ENCODE peak calls at places on chromosomes 5 and 9, in ten cellular contexts. C is heart right ventricle, P is aorta, N is left ventricle myocardium inferior, A is transverse colon, U is uterus, H is neural progenitor cell, X is spleen, Q is GM23338, S is OCI-LY7. R is an unnamed sample. For H3K4me1, the result is how much of the 10 kb centered on the place peaks cover.

GRCh38 chr5:7745882-7746735 is 104.8 kb downstream of the CFAP90 start:
- DNase-seq in C (peak), N (peak), U (peak), X (no peak), H (peak), A (peak), Q (peak), P (peak), S (peak), R (peak)

GRCh38 chr9:20940447-20941176 is 90.8 kb downstream of the HACD4 start:
- DNase-seq in Q (no peak), P (no peak), A (no peak), X (no peak), C (no peak), H (no peak), U (no peak), S (no peak), N (no peak), R (no peak)

GRCh38 chr5:76216748-76217147 is 133.6 kb downstream of the SV2C start:
- DNase-seq in S (no peak), C (no peak), U (no peak), X (no peak), H (no peak), Q (no peak), N (no peak), P (no peak), A (no peak), R (no peak)

GRCh38 chr9:35813434-35814105 is 1.3 kb downstream of the HINT2 start:
- DNase-seq in H (peak), S (peak), Q (peak), X (no peak), A (no peak), N (no peak), U (no peak), C (no peak), P (no peak), R (no peak)

GRCh38 chr9:95045751-95046150 is 271.8 kb downstream of the FANCC start:
- DNase-seq in U (no peak), N (no peak), A (no peak), Q (peak), C (no peak), X (no peak), H (peak), P (no peak), S (no peak), R (no peak)

GRCh38 chr9:129885018-129885669 is 49.9 kb downstream of the USP20 start:
- DNase-seq in A (peak), X (peak), N (no peak), P (peak), C (peak), S (peak), H (peak), U (peak), Q (peak), R (peak)

GRCh38 chr9:113131689-113132151 is 19.1 kb upstream of the SLC31A2 start:
- DNase-seq in S (peak), Q (peak), U (no peak), P (no peak), X (no peak), A (no peak), C (no peak), N (no peak), H (peak), R (no peak)

GRCh38 chr5:97006454-97006853 is 70.6 kb downstream of the LNPEP start:
- DNase-seq in S (no peak), Q (no peak), N (no peak), U (no peak), A (no peak), X (no peak), P (no peak), H (no peak), C (no peak), R (no peak)

GRCh38 chr5:38666668-38667498 is 110.4 kb upstream of the LIFR start:
- DNase-seq in N (peak), P (no peak), X (no peak), S (peak), Q (peak), A (no peak), C (peak), U (no peak), H (peak), R (peak)

GRCh38 chr5:60177596-60177995 is 284.1 kb upstream of the PDE4D start:
- DNase-seq in Q (no peak), A (no peak), H (no peak), C (no peak), U (no peak), X (no peak), N (no peak), P (no peak), S (no peak), R (no peak)

GRCh38 chr5:108003178-108003577 is 332.4 kb upstream of the EFNA5 start:
- DNase-seq in A (no peak), P (no peak), H (no peak), X (no peak), N (no peak), S (peak), C (no peak), Q (no peak), U (no peak), R (no peak)

GRCh38 chr5:169268019-169268418 is 32.9 kb downstream of the SLIT3 start:
- DNase-seq in A (no peak), Q (no peak), P (no peak), H (no peak), X (no peak), U (no peak), N (no peak), S (no peak), C (no peak), R (no peak)

GRCh38 chr5:33273985-33274384 is 166.8 kb upstream of the TARS1 start:
- DNase-seq in C (no peak), N (no peak), A (no peak), Q (no peak), H (no peak), P (no peak), X (no peak), S (no peak), U (no peak), R (no peak)

GRCh38 chr9:19788152-19788551 is 685 bp downstream of the SLC24A2 start:
- DNase-seq in C (no peak), X (no peak), H (peak), S (no peak), A (no peak), N (no peak), U (no peak), Q (peak), P (no peak), R (no peak)

GRCh38 chr9:91659529-91660294 is 236.1 kb upstream of the NFIL3 start:
- DNase-seq in X (no peak), C (no peak), H (peak), U (no peak), N (no peak), S (no peak), P (no peak), A (no peak), Q (peak), R (no peak)

GRCh38 chr9:7536310-7536939 is 263.2 kb downstream of the DMAC1 start:
- DNase-seq in S (peak), N (no peak), U (no peak), X (no peak), H (peak), Q (peak), P (peak), C (peak), A (peak), R (peak)

GRCh38 chr5:126808619-126809018 is 31.7 kb downstream of the LMNB1 start:
- DNase-seq in X (no peak), H (peak), Q (peak), U (no peak), C (no peak), A (no peak), N (no peak), P (no peak), S (peak), R (no peak)

GRCh38 chr9:136324501-136325300 is 2.6 kb upstream of the GPSM1 start:
- DNase-seq in Q (no peak), S (no peak), N (peak), H (peak), X (no peak), C (peak), P (no peak), U (no peak), A (no peak), R (peak)

GRCh38 chr5:173324115-173325001 is 3.9 kb downstream of the STC2 start:
- DNase-seq in Q (no peak), P (peak), H (peak), N (peak), X (peak), A (peak), S (no peak), U (peak), C (peak), R (peak)

GRCh38 chr9:2012347-2012746 is 2.8 kb upstream of the SMARCA2 start:
- DNase-seq in U (no peak), N (no peak), S (no peak), P (no peak), Q (no peak), A (no peak), X (no peak), H (no peak), C (no peak), R (no peak)

GRCh38 chr5:2653991-2654390 is 97.5 kb downstream of the IRX2 start:
- DNase-seq in C (no peak), N (no peak), Q (no peak), H (no peak), U (no peak), X (no peak), S (no peak), A (no peak), P (no peak), R (no peak)

GRCh38 chr5:36696059-36696673 is 89.8 kb downstream of the SLC1A3 start:
- DNase-seq in A (peak), P (peak), U (peak), X (no peak), Q (peak), N (peak), H (peak), S (peak), C (peak), R (peak)

GRCh38 chr5:138275379-138275782 is 960 bp upstream of the GFRA3 start:
- DNase-seq in X (no peak), C (no peak), N (no peak), U (no peak), Q (peak), H (no peak), S (no peak), A (no peak), P (no peak), R (no peak)

GRCh38 chr5:151023651-151024050 is 3.3 kb downstream of the GPX3 start:
- DNase-seq in U (no peak), X (no peak), S (no peak), Q (no peak), A (peak), N (peak), H (no peak), C (peak), P (peak), R (peak)

GRCh38 chr9:136297016-136297691 is 6.7 kb downstream of the CCDC187 start:
- DNase-seq in N (no peak), Q (no peak), A (peak), C (peak), U (no peak), S (no peak), X (no peak), H (no peak), P (peak), R (peak)

GRCh38 chr9:75230469-75230868 is 142.2 kb downstream of the OSTF1 start:
- DNase-seq in N (no peak), H (no peak), C (no peak), S (no peak), P (no peak), A (no peak), U (no peak), Q (no peak), X (no peak), R (no peak)

GRCh38 chr9:75228893-75229292 is 140.6 kb downstream of the OSTF1 start:
- DNase-seq in X (no peak), A (peak), N (no peak), S (no peak), C (no peak), Q (no peak), U (no peak), H (no peak), P (no peak), R (no peak)

GRCh38 chr9:75226403-75227139 is 138.3 kb downstream of the OSTF1 start:
- DNase-seq in Q (peak), X (no peak), C (no peak), H (no peak), A (no peak), U (no peak), N (no peak), P (no peak), S (no peak), R (no peak)

GRCh38 chr9:75231167-75231566 is 142.9 kb downstream of the OSTF1 start:
- DNase-seq in C (no peak), U (no peak), Q (no peak), S (no peak), P (no peak), N (no peak), H (no peak), A (peak), X (no peak), R (no peak)

DNA sequence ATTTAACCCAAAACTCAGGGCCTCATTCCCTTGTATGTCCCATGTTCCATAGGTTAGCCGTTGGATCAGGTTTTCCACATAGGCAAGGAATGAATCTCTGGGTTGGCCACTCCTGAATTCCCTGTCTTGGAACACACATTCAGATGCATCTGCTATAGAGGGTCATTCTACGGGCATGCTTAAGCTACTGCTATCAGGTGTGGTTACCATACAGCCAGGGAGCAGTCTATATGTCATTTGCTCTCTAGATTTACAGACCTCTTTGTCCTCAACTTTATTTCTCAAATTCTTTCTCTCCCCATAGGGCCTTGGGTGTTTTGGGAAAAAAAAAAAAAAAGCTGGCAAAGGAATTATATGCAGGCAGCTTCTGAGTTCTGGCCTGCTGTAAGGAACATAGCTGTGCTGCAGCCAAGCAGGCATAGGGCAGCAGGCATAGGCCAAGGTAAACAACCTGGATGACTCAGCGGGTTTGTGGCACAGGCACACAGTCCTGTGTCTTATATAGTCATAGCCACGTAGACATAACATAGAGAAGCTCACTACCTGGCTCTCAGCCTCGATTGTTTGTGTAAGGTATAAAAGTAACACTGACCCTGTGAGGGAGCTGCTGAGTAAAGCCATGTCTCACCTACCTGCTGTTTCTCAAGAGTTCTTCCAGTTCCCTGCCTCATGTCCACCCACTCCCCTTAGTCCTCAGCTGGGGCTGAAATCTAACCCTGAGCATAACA is 141.5 kb downstream of the OSTF1 start:
- DNase-seq in X (no peak), H (no peak), P (peak), U (no peak), S (no peak), Q (peak), A (peak), C (no peak), N (no peak), R (peak)
- H3K27ac ChIP-seq in X (no peak), H (no peak), P (peak), U (no peak), S (no peak), Q (no peak), A (peak), C (no peak), N (no peak), R (no peak)

DNA sequence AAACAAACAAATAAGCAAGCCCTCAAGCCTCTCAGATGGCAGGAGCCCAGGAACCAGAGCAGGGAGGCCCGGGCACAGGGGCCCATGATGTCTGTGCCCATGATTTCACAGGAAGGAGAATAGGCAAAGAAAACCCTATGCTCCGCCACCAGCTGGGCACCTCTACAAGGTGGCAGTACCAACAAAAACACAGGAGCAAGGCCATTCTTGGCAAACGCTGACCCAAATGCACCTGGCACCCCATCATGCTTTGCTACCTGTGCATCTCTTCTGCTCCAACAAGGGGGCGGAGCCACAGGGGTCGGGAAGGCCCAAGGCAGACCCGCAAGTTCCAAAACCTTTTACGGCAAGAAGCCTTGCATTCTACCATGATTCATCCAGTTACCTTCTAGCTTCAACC is 3.1 kb downstream of the BRD3 start:
- DNase-seq in U (peak), S (no peak), Q (peak), A (no peak), X (no peak), H (peak), N (no peak), C (no peak), P (no peak), R (no peak)
- H3K4me1 ChIP-seq in U (under half), S (under half), Q (under half), A (under half), X (half or more), H (under half), N (half or more), C (half or more), P (under half), R (under half)

GRCh38 chr5:133889271-133889905 is 79.0 kb downstream of the C5orf15 start:
- DNase-seq in N (no peak), U (no peak), P (no peak), X (peak), C (no peak), A (no peak), H (no peak), Q (no peak), S (no peak), R (no peak)
- H3K27ac ChIP-seq in N (no peak), U (no peak), P (no peak), X (no peak), C (no peak), A (no peak), H (no peak), Q (no peak), S (no peak), R (no peak)

GRCh38 chr9:133127340-133127981 is 6.4 kb upstream of the RALGDS start:
- DNase-seq in Q (no peak), N (no peak), U (peak), S (no peak), H (no peak), C (no peak), P (no peak), A (peak), X (no peak), R (no peak)

GRCh38 chr9:133124123-133124948 is 3.3 kb upstream of the RALGDS start:
- DNase-seq in X (no peak), A (no peak), H (no peak), P (no peak), U (no peak), N (no peak), Q (no peak), C (no peak), S (no peak), R (no peak)

GRCh38 chr9:133126697-133127339 is 5.8 kb upstream of the RALGDS start:
- DNase-seq in A (peak), U (no peak), C (no peak), N (no peak), Q (no peak), S (no peak), P (no peak), H (no peak), X (no peak), R (no peak)

GRCh38 chr9:133128152-133128551 is 7.1 kb upstream of the RALGDS start:
- DNase-seq in A (no peak), C (no peak), Q (no peak), P (no peak), H (no peak), N (no peak), S (no peak), X (no peak), U (no peak), R (no peak)

GRCh38 chr9:133125706-133126696 is 5.0 kb upstream of the RALGDS start:
- DNase-seq in A (peak), N (no peak), Q (no peak), S (no peak), U (peak), C (peak), H (no peak), X (no peak), P (no peak), R (peak)
- H3K4me1 ChIP-seq in A (under half), N (half or more), Q (under half), S (under half), U (under half), C (half or more), H (under half), X (half or more), P (under half), R (under half)

DNA sequence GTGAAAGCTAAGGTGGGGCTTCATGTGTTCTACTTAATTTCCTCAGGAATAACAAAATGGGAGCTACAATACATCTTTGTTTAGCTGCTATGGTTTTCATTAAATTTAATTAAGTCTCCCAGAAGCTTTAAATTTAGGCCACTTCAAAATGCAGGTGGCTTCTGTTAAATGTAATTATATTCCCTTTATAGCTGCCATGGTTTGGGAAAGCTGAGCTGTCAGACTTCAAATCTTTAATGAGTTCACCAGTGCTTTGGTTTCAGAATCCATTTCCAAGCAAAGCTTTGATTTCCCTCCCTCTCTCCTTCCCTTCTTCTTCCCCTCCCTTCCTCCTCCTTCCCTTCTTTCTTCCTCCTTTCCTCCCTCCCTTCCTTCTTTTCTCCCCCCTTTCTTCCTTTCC is 58.4 kb upstream of the FAM170A start:
- DNase-seq in P (no peak), H (no peak), A (no peak), S (no peak), X (no peak), Q (no peak), N (no peak), U (no peak), C (no peak), R (no peak)
- H3K27ac ChIP-seq in P (no peak), H (no peak), A (no peak), S (no peak), X (no peak), Q (no peak), N (no peak), U (no peak), C (no peak), R (no peak)

R was measured in right cardiac atrium.